ENCODE peak calls at places on chromosomes 16 and 17, in six cellular contexts. One of them, this sample, is unnamed.

GRCh38 chr17:35578195-35578928 is at the start of gene PEX12:
- DNase-seq in psoas muscle: peak; percentile 88
- DNase-seq in Peyer's patch: peak; percentile 86
- DNase-seq in HFFc6: peak; percentile 82
- DNase-seq in heart left ventricle: peak; percentile 93
- DNase-seq in bronchial epithelial cell: peak; percentile 72
- DNase-seq in this sample: peak; percentile 92

GRCh38 chr17:44747566-44747965 is 11.2 kb upstream of the ADAM11 start:
- DNase-seq in bronchial epithelial cell: no peak
- DNase-seq in psoas muscle: no peak
- DNase-seq in heart left ventricle: no peak
- DNase-seq in Peyer's patch: no peak
- DNase-seq in HFFc6: no peak
- DNase-seq in this sample: no peak

GRCh38 chr16:12532871-12533610 is 270.6 kb downstream of the CPPED1 start:
- DNase-seq in Peyer's patch: no peak
- DNase-seq in psoas muscle: no peak
- DNase-seq in bronchial epithelial cell: no peak
- DNase-seq in heart left ventricle: no peak
- DNase-seq in HFFc6: no peak
- DNase-seq in this sample: no peak

GRCh38 chr16:73082608-73083007 is 34.7 kb upstream of the ZFHX3 start:
- DNase-seq in bronchial epithelial cell: peak; percentile 95
- DNase-seq in heart left ventricle: no peak
- DNase-seq in HFFc6: peak; percentile 98
- DNase-seq in psoas muscle: peak; percentile 49
- DNase-seq in Peyer's patch: no peak
- DNase-seq in this sample: no peak

GRCh38 chr16:75216127-75216526 is 2.7 kb upstream of the CTRB1 start:
- DNase-seq in Peyer's patch: no peak
- DNase-seq in psoas muscle: no peak
- DNase-seq in heart left ventricle: no peak
- DNase-seq in bronchial epithelial cell: no peak
- DNase-seq in HFFc6: no peak
- DNase-seq in this sample: no peak

GRCh38 chr17:54903375-54903774 is 2.7 kb downstream of the TOM1L1 start:
- DNase-seq in psoas muscle: peak; percentile 16
- DNase-seq in bronchial epithelial cell: no peak
- DNase-seq in Peyer's patch: peak; percentile 65
- DNase-seq in heart left ventricle: peak; percentile 35
- DNase-seq in HFFc6: no peak
- DNase-seq in this sample: no peak

GRCh38 chr17:28910534-28910933 is 7.7 kb upstream of the DHRS13 start:
- DNase-seq in HFFc6: no peak
- DNase-seq in Peyer's patch: no peak
- DNase-seq in psoas muscle: no peak
- DNase-seq in bronchial epithelial cell: no peak
- DNase-seq in heart left ventricle: no peak
- DNase-seq in this sample: no peak

GRCh38 chr16:71709231-71709781 is 15.2 kb downstream of the PHLPP2 start:
- DNase-seq in psoas muscle: no peak
- DNase-seq in bronchial epithelial cell: peak; percentile 18
- DNase-seq in HFFc6: peak; percentile 37
- DNase-seq in heart left ventricle: no peak
- DNase-seq in Peyer's patch: no peak
- DNase-seq in this sample: no peak

GRCh38 chr17:80925668-80926067 is 66.0 kb upstream of the CHMP6 start:
- DNase-seq in Peyer's patch: peak; percentile 25
- DNase-seq in psoas muscle: no peak
- DNase-seq in bronchial epithelial cell: no peak
- DNase-seq in heart left ventricle: no peak
- DNase-seq in HFFc6: no peak
- DNase-seq in this sample: no peak

GRCh38 chr17:61492759-61493526 is 40.7 kb downstream of the TBX4 start:
- DNase-seq in heart left ventricle: no peak
- DNase-seq in Peyer's patch: no peak
- DNase-seq in psoas muscle: no peak
- DNase-seq in bronchial epithelial cell: no peak
- DNase-seq in HFFc6: peak; percentile 74
- DNase-seq in this sample: no peak

GRCh38 chr16:23296994-23297393 is 5.1 kb upstream of the SCNN1B start:
- DNase-seq in psoas muscle: no peak
- DNase-seq in heart left ventricle: no peak
- DNase-seq in bronchial epithelial cell: no peak
- DNase-seq in Peyer's patch: no peak
- DNase-seq in HFFc6: no peak
- DNase-seq in this sample: peak; percentile 58
- TF ChIP-seq CTCF in psoas muscle: no peak
- TF ChIP-seq CTCF in heart left ventricle: no peak
- TF ChIP-seq CTCF in bronchial epithelial cell: peak; percentile 34
- TF ChIP-seq CTCF in Peyer's patch: peak; percentile 3
- TF ChIP-seq CTCF in HFFc6: peak; percentile 34
- TF ChIP-seq CTCF in this sample: peak; percentile 45

GRCh38 chr17:34400301-34400931 is 37.4 kb upstream of the CCL1 start:
- DNase-seq in heart left ventricle: no peak
- DNase-seq in psoas muscle: no peak
- DNase-seq in HFFc6: no peak
- DNase-seq in Peyer's patch: no peak
- DNase-seq in bronchial epithelial cell: no peak
- DNase-seq in this sample: no peak

GRCh38 chr17:34401165-34401564 is 38.1 kb upstream of the CCL1 start:
- DNase-seq in bronchial epithelial cell: peak; percentile 34
- DNase-seq in psoas muscle: no peak
- DNase-seq in HFFc6: no peak
- DNase-seq in Peyer's patch: no peak
- DNase-seq in heart left ventricle: no peak
- DNase-seq in this sample: peak; percentile 19

GRCh38 chr17:34393401-34393800 is 30.4 kb upstream of the CCL1 start:
- DNase-seq in HFFc6: no peak
- DNase-seq in heart left ventricle: no peak
- DNase-seq in psoas muscle: no peak
- DNase-seq in bronchial epithelial cell: no peak
- DNase-seq in Peyer's patch: no peak
- DNase-seq in this sample: no peak

GRCh38 chr17:34398990-34399389 is 36.0 kb upstream of the CCL1 start:
- DNase-seq in heart left ventricle: no peak
- DNase-seq in HFFc6: no peak
- DNase-seq in bronchial epithelial cell: no peak
- DNase-seq in psoas muscle: no peak
- DNase-seq in Peyer's patch: no peak
- DNase-seq in this sample: peak; percentile 37

DNA sequence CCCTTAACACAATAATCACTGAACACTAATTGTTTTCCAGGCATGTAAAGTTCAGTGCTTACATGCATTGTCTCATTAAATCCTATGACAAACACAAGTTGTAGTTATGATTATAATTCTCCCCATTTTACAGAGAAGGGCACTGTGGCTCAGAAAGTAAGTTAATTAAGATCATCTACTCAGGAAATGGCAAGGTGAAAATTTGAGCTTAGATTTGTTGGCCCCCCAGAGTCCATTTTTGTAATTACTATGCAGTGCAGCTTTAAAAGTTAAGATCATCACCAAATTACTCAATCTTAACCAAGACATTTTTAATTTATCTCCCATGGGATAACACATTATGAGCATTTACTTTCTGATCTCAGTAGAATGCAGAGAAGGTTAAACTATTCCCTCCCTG is 34.2 kb upstream of the CCL1 start:
- DNase-seq in heart left ventricle: no peak
- DNase-seq in HFFc6: no peak
- DNase-seq in Peyer's patch: no peak
- DNase-seq in bronchial epithelial cell: no peak
- DNase-seq in psoas muscle: no peak
- DNase-seq in this sample: no peak
- TF ChIP-seq CTCF in heart left ventricle: no peak
- TF ChIP-seq CTCF in HFFc6: no peak
- TF ChIP-seq CTCF in Peyer's patch: no peak
- TF ChIP-seq CTCF in bronchial epithelial cell: no peak
- TF ChIP-seq CTCF in psoas muscle: no peak
- TF ChIP-seq CTCF in this sample: no peak

DNA sequence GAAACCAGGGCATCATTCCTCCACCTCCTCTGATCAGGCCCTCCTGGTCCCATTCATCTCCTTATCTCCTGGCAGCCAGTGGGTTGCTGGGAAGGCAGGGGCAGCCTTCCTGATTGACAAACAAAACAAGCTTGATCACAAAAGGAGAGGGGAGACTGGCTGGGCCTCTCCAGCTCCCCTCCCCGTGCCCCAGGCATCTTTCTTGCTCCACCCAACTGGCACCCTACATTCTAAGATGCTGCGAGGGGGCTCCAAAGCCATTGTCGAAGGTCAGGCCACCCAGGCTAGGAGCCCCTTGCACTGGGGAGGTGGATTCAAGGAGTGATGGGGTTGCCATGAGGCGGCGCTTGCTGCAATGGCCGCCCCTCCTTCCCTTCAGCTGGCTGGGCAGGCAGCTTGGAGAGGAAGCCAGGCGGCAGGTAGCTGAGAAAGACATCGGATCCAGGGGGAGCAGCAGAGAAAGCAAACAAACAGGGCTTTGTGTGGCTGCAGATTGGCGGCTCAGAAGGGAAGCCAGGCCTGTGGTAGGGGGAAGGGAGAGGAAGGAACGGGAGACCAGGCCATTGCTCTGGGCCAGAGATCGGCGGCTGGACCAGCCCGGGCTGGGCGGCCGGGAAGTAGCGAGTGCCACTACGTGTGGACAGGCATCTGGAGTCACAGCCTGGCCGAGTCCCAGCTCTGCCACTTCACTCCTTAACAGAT is 12.1 kb downstream of the RAI1 start:
- DNase-seq in bronchial epithelial cell: peak; percentile 88
- DNase-seq in psoas muscle: peak; percentile 60
- DNase-seq in HFFc6: no peak
- DNase-seq in heart left ventricle: peak; percentile 65
- DNase-seq in Peyer's patch: peak; percentile 64
- DNase-seq in this sample: no peak
- TF ChIP-seq CTCF in bronchial epithelial cell: peak; percentile 13
- TF ChIP-seq CTCF in psoas muscle: no peak
- TF ChIP-seq CTCF in HFFc6: no peak
- TF ChIP-seq CTCF in heart left ventricle: no peak
- TF ChIP-seq CTCF in Peyer's patch: no peak
- TF ChIP-seq CTCF in this sample: no peak

DNA sequence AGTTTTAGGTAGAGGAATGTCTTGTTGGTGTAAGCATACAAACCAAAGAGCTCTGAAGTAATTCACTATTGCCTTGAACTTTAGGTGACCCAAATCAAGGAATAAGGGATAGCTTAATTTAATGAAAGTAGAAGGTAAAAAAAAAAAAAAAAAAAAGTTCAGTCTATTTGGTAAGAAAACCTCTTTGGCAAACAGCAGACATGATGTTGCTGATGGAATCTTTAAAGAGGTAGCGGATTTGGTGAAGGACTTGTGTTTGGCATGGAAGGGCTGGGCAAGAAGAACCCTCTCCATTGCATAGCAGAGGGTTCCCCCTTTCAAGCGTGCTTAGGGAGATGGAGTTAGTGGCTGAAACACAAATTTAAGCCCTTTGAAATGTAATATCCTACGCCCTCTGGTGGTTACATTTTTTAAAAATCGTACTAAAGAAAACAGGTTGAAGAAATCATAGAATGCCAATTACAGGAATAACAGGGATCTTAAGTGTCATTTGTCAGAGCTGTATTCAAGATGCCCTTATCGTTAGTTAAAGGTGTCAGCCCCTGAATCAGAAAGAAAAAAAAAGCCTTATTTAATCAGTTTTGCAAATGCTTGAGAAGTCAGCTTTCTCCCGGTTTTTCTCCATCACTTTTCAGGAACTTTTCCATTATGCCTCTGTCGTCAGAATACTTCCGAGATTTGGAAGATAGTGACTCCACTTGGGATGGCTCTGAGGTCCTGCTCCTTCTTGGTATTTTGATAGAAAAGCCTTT is 383.1 kb downstream of the KCNJ2 start:
- DNase-seq in psoas muscle: no peak
- DNase-seq in Peyer's patch: no peak
- DNase-seq in bronchial epithelial cell: peak; percentile 49
- DNase-seq in heart left ventricle: no peak
- DNase-seq in HFFc6: peak; percentile 44
- DNase-seq in this sample: peak; percentile 37
- TF ChIP-seq CTCF in psoas muscle: peak; percentile 63
- TF ChIP-seq CTCF in Peyer's patch: peak; percentile 22
- TF ChIP-seq CTCF in bronchial epithelial cell: peak; percentile 25
- TF ChIP-seq CTCF in heart left ventricle: no peak
- TF ChIP-seq CTCF in HFFc6: peak; percentile 85
- TF ChIP-seq CTCF in this sample: peak; percentile 34

DNA sequence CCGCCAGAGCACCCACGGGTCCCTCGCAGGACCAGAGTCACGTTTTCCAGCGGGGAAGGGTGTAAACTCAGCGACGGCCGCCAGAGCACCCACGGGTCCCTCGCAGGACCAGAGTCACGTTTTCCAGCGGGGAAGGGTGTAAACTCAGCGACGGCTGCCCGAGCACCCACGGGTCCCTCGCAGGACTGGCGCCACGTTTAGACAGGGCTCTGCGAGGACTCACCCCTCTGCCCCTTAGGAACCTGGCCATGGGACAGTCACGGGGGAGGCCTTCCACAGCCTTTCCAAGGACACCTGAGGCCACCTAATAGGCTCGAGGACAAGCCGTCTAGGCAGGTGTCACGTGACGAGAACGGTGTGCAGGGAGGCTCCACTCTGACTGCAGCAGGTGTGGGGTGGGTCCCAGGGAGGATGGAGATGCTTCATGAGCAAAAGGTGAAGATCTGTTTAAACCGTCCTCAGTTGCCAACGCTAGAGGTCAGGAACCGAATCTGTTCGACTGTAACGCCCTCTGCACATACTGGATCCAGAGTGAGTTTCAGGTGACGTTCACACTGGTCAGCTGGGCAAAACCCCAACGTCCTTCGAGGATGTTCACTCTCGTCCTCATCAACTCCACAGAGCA is 48.0 kb upstream of the METRNL start:
- DNase-seq in heart left ventricle: no peak
- DNase-seq in psoas muscle: no peak
- DNase-seq in Peyer's patch: no peak
- DNase-seq in HFFc6: no peak
- DNase-seq in bronchial epithelial cell: no peak
- DNase-seq in this sample: no peak
- TF ChIP-seq CTCF in heart left ventricle: no peak
- TF ChIP-seq CTCF in psoas muscle: no peak
- TF ChIP-seq CTCF in Peyer's patch: no peak
- TF ChIP-seq CTCF in HFFc6: no peak
- TF ChIP-seq CTCF in bronchial epithelial cell: no peak
- TF ChIP-seq CTCF in this sample: no peak

This sample was measured in GM12865.